ENCODE peak calls at places on chromosomes 2 and 18, in five cellular contexts. A is HCT116, I is PC-3, B is GM23248, W is MM.1S. Z is an unnamed sample. For H3K9me2, the result is how much of the 10 kb centered on the place peaks cover.

GRCh38 chr2:12167525-12168317 is 421.3 kb downstream of the LPIN1 start:
- DNase-seq in W (no peak), B (no peak), I (no peak), A (no peak), Z (peak)

GRCh38 chr18:36963464-36963863 is 134.5 kb downstream of the KIAA1328 start:
- DNase-seq in B (no peak), I (no peak), A (no peak), W (no peak), Z (no peak)

GRCh38 chr2:68190991-68191731 is 33.5 kb downstream of the PNO1 start:
- DNase-seq in A (peak), W (no peak), I (peak), B (peak), Z (no peak)

GRCh38 chr2:28338046-28338753 is 54.5 kb upstream of the FOSL2 start:
- DNase-seq in A (no peak), B (peak), I (no peak), W (no peak), Z (no peak)

GRCh38 chr2:104793971-104794370 is 59.9 kb upstream of the POU3F3 start:
- DNase-seq in B (peak), I (no peak), A (no peak), W (no peak), Z (no peak)

GRCh38 chr2:159471340-159471739 is 145.0 kb downstream of the BAZ2B start:
- DNase-seq in A (no peak), W (no peak), B (no peak), I (no peak), Z (no peak)

GRCh38 chr2:163659224-163659623 is 76.6 kb downstream of the FIGN start:
- DNase-seq in A (no peak), I (peak), W (no peak), B (peak), Z (no peak)

GRCh38 chr2:160417745-160418397 is 75.7 kb downstream of the RBMS1 start:
- DNase-seq in A (no peak), W (no peak), B (peak), I (peak), Z (peak)

GRCh38 chr2:54624611-54625071 is 98.8 kb upstream of the EML6 start:
- DNase-seq in W (no peak), A (no peak), I (no peak), B (no peak), Z (no peak)

GRCh38 chr2:200380833-200381542 is 74.5 kb downstream of the SPATS2L start:
- DNase-seq in A (no peak), W (peak), I (no peak), B (peak), Z (no peak)

GRCh38 chr18:2302628-2303516 is 268.4 kb downstream of the METTL4 start:
- DNase-seq in A (peak), W (no peak), I (peak), B (peak), Z (no peak)

GRCh38 chr2:235286624-235287368 is 207.0 kb upstream of the AGAP1 start:
- DNase-seq in I (no peak), W (no peak), B (peak), A (no peak), Z (no peak)

GRCh38 chr2:49241991-49242390 is 87.7 kb upstream of the FSHR start:
- DNase-seq in B (peak), W (no peak), A (no peak), I (no peak), Z (no peak)

GRCh38 chr18:69649678-69650077 is 249.0 kb downstream of the DOK6 start:
- DNase-seq in I (no peak), B (no peak), W (no peak), A (no peak), Z (no peak)

GRCh38 chr2:227482638-227483340 is 10.8 kb downstream of the AGFG1 start:
- DNase-seq in W (peak), B (peak), A (no peak), I (peak), Z (no peak)

GRCh38 chr2:119528036-119528435 is 3.8 kb upstream of the SCTR start:
- DNase-seq in I (no peak), B (no peak), A (no peak), W (no peak), Z (no peak)

GRCh38 chr2:158191076-158191566 is 89.4 kb downstream of the UPP2 start:
- DNase-seq in W (peak), I (no peak), A (peak), B (peak), Z (peak)

GRCh38 chr18:2641638-2642037 is 13.9 kb upstream of the SMCHD1 start:
- DNase-seq in I (no peak), A (no peak), W (peak), B (peak), Z (no peak)

GRCh38 chr2:102848366-102848839 is 86.6 kb downstream of the TMEM182 start:
- DNase-seq in I (peak), B (peak), A (no peak), W (no peak), Z (peak)

GRCh38 chr2:23460228-23460627 is 75.2 kb downstream of the KLHL29 start:
- DNase-seq in I (peak), A (peak), B (peak), W (no peak), Z (peak)

GRCh38 chr2:96147593-96148201 is 2.5 kb upstream of the DUSP2 start:
- DNase-seq in A (no peak), W (no peak), B (no peak), I (no peak), Z (no peak)

GRCh38 chr2:180690611-180691010 is 289.8 kb upstream of the UBE2E3 start:
- DNase-seq in I (peak), B (peak), A (no peak), W (no peak), Z (no peak)

GRCh38 chr2:112582314-112582746 is 2.1 kb upstream of the CHCHD5 start:
- DNase-seq in I (peak), W (peak), B (peak), A (peak), Z (peak)

GRCh38 chr2:70983506-70984227 is 5.2 kb downstream of the ANKRD53 start:
- DNase-seq in W (no peak), I (no peak), A (no peak), B (no peak), Z (no peak)

GRCh38 chr2:74174909-74175308 is 3.8 kb downstream of the MOB1A start:
- DNase-seq in W (no peak), B (no peak), A (no peak), I (no peak), Z (no peak)
- H3K9me2 ChIP-seq in W (under half), B (under half), A (under half), I (under half), Z (under half)

GRCh38 chr2:203869610-203870042 is 2.1 kb downstream of the CTLA4 start:
- DNase-seq in W (no peak), A (no peak), I (no peak), B (no peak), Z (no peak)

GRCh38 chr2:203869207-203869606 is 1.6 kb downstream of the CTLA4 start:
- DNase-seq in A (no peak), W (no peak), I (no peak), B (no peak), Z (no peak)

GRCh38 chr2:203870481-203870880 is 2.9 kb downstream of the CTLA4 start:
- DNase-seq in I (no peak), A (no peak), B (no peak), W (no peak), Z (no peak)

GRCh38 chr2:203870942-203871341 is 3.4 kb downstream of the CTLA4 start:
- DNase-seq in I (no peak), A (no peak), B (no peak), W (no peak), Z (no peak)

GRCh38 chr2:203867561-203868200 is at the start of gene CTLA4:
- DNase-seq in B (no peak), W (no peak), I (no peak), A (no peak), Z (no peak)
- H3K4me2 ChIP-seq in B (no peak), W (no peak), I (no peak), A (no peak), Z (no peak)

GRCh38 chr18:76581261-76581660 is 86.2 kb upstream of the ZNF516 start:
- DNase-seq in A (no peak), I (no peak), W (no peak), B (no peak), Z (no peak)
- H3K4me3 ChIP-seq in A (no peak), I (no peak), W (no peak), B (no peak), Z (no peak)

DNA sequence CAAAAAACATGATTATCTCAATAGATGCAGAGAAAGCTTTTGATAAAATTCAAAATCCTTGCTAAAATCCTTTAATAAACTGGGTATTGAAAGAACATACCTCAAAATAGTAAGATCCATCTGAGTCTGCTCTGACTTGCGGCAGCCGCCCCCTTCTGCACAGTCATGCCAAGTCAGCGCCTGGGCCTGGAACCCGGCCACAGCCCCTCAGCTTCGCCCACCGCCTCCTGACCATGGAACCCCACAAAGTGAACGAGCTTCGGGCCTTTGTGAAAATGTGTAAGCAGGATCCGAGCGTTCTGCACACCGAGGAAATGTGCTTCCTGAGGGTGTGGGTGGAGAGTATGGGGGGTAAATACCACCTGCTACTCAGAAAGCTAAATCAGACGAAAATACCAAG is 270.9 kb upstream of the TFPI start:
- DNase-seq in B (no peak), A (no peak), W (no peak), I (no peak), Z (no peak)
- H3K9me2 ChIP-seq in B (under half), A (under half), W (under half), I (under half), Z (under half)

GRCh38 chr2:198975779-198976178 is 482.0 kb downstream of the SATB2 start:
- DNase-seq in B (no peak), W (no peak), A (no peak), I (no peak), Z (no peak)

GRCh38 chr2:198968585-198968984 is 489.2 kb downstream of the SATB2 start:
- DNase-seq in W (no peak), A (no peak), B (no peak), I (no peak), Z (no peak)

GRCh38 chr2:198973785-198974184 is 484.0 kb downstream of the SATB2 start:
- DNase-seq in A (no peak), B (no peak), W (peak), I (no peak), Z (no peak)

DNA sequence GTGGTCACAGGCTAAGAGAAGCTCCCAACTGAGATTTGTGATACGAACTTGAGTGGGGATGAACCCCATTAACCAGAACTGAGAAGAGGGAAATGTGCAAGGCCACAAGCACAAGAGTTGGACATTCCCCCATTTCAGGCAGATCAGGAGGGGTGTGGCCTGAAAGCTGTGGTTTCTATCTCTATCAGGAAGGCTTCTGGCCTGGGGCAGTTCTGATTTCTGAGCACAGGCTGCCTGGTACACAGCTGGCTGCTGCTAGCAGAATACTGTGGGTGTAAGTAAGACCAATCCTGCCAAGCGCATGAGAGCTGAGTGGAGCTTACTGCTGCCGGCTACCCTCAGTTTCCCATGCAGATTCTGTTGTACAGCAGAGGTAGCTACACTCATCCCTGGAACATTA is 484.6 kb downstream of the SATB2 start:
- DNase-seq in A (no peak), I (no peak), B (no peak), W (peak), Z (no peak)
- H3K4me2 ChIP-seq in A (no peak), I (no peak), B (no peak), W (peak), Z (no peak)

Z was measured in GM23338.